ENCODE peak calls at places on chromosomes 16 and 17, in five cellular contexts. J, F, S, G and W are unnamed samples. For H3K4me1, the result is how much of the 10 kb centered on the place peaks cover.

GRCh38 chr17:80977172-80977571 is 14.5 kb upstream of the CHMP6 start:
- DNase-seq in J (no peak), F (no peak), S (no peak), G (no peak), W (no peak)

GRCh38 chr17:45123930-45124796 is 8.2 kb downstream of the PLCD3 start:
- DNase-seq in J (peak), F (no peak), S (no peak), G (peak), W (no peak)

GRCh38 chr16:2595376-2596200 is 57.8 kb downstream of the PDPK1 start:
- DNase-seq in J (no peak), F (no peak), S (no peak), G (peak), W (no peak)

GRCh38 chr17:51739245-51739886 is 419.1 kb downstream of the CA10 start:
- DNase-seq in J (no peak), F (no peak), S (no peak), G (peak), W (no peak)

GRCh38 chr16:84124529-84125073 is 7.9 kb upstream of the MBTPS1 start:
- DNase-seq in J (no peak), F (no peak), S (no peak), G (no peak), W (no peak)

GRCh38 chr17:65277576-65277975 is 140.4 kb downstream of the RGS9 start:
- DNase-seq in J (no peak), F (no peak), S (no peak), G (no peak), W (no peak)

GRCh38 chr16:6611535-6611934 is 721.1 kb upstream of the RBFOX1 start:
- DNase-seq in J (no peak), F (no peak), S (no peak), G (peak), W (no peak)

GRCh38 chr16:89048087-89048729 is 45.4 kb upstream of the ACSF3 start:
- DNase-seq in J (no peak), F (no peak), S (no peak), G (no peak), W (peak)

GRCh38 chr17:48139948-48140347 is 32.4 kb downstream of the SNX11 start:
- DNase-seq in J (peak), F (no peak), S (no peak), G (peak), W (no peak)

GRCh38 chr17:15900871-15901270 is 44.1 kb upstream of the ADORA2B start:
- DNase-seq in J (no peak), F (no peak), S (no peak), G (peak), W (no peak)

GRCh38 chr17:58202859-58203258 is 10.3 kb downstream of the EPX start:
- DNase-seq in J (no peak), F (no peak), S (no peak), G (no peak), W (no peak)

GRCh38 chr16:71573387-71574094 is 3.4 kb downstream of the TAT start:
- DNase-seq in J (no peak), F (no peak), S (no peak), G (no peak), W (no peak)

GRCh38 chr16:75565640-75566039 is 539 bp upstream of the GABARAPL2 start:
- DNase-seq in J (no peak), F (no peak), S (no peak), G (no peak), W (no peak)

GRCh38 chr16:87100306-87101058 is 216.7 kb downstream of the C16orf95 start:
- DNase-seq in J (no peak), F (no peak), S (no peak), G (peak), W (no peak)

GRCh38 chr16:71775949-71776348 is 32.7 kb downstream of the AP1G1 start:
- DNase-seq in J (no peak), F (no peak), S (no peak), G (no peak), W (no peak)

GRCh38 chr17:76539631-76540271 is at the start of gene PRCD:
- DNase-seq in J (no peak), F (no peak), S (no peak), G (peak), W (no peak)
- H3K4me1 ChIP-seq in J (under half), F (under half), S (under half), G (under half), W (under half)

DNA sequence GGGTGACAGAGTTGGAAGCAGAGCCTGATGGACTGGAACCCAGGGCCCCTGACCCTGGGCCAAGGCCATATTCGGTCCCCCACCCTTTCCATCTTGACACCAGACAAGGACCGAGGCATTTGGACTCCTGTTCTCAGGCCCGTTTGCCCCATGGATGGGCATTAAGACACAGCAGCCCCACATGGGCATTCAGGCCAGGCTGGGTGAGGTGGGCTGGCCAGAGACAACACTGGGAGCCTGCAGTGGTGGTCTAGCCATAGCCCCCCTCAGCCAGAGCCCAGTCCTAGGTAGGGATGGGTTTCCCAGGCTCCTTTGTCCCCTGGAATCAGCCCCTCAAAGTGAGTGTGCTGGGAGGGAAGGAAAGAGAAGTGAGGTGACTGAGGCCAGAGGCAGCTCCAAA is 1.6 kb downstream of the PDK2 start:
- DNase-seq in J (no peak), F (no peak), S (no peak), G (no peak), W (no peak)
- H3K4me1 ChIP-seq in J (half or more), F (under half), S (under half), G (under half), W (under half)

GRCh38 chr17:82873521-82873920 is 33.7 kb upstream of the ZNF750 start:
- DNase-seq in J (no peak), F (no peak), S (no peak), G (no peak), W (no peak)

GRCh38 chr17:82874011-82874835 is 34.4 kb upstream of the ZNF750 start:
- DNase-seq in J (no peak), F (no peak), S (no peak), G (no peak), W (no peak)

GRCh38 chr17:82871776-82872561 is 32.1 kb upstream of the ZNF750 start:
- DNase-seq in J (no peak), F (no peak), S (no peak), G (no peak), W (no peak)

GRCh38 chr17:82871056-82871775 is 31.4 kb upstream of the ZNF750 start:
- DNase-seq in J (peak), F (no peak), S (no peak), G (no peak), W (no peak)

DNA sequence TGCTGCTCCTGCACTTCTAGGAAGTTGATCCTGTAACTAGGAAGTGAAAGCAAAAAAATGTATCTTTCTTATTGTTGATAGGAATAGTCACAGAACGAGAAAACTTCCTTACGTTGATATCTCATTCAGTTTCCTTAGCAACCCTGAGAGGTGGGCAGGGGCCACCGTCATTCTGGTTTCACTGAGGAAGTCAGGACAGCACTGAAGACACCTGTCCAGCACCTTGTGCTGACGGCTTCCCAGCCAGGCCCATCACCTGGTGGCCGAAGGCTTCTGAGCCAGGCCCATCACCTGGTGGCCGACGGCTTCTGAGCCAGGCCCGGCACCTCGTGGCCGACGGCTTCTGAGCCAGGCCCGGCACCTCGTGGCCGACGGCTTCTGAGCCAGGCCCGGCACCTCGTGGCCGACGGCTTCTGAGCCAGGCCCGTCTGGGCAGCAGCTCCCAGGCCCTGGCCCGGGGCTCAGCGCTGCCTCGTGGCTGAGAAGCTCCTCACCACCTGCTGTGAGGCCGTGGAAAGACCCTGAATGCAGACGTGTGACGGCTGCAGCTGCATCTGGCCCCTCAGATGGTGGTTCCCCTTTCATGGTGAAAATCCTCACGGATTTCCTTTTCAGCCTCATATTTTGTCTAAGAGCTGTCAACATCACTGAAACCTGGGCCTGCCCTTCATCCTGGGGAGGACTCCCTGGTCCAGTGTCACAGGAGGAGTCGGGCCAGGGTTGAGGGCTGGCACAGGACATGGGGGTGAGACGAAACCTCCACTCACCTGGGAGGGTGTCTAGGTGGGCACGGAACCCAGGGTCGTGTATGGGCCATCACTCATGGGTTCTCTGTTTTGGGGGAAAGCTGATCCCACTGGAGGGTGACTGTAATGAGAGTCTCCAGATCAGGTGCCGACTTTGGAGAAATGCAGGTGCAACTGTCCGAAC is 33.0 kb upstream of the ZNF750 start:
- DNase-seq in J (no peak), F (no peak), S (no peak), G (no peak), W (no peak)
- H3K4me1 ChIP-seq in J (under half), F (under half), S (under half), G (under half), W (under half)

DNA sequence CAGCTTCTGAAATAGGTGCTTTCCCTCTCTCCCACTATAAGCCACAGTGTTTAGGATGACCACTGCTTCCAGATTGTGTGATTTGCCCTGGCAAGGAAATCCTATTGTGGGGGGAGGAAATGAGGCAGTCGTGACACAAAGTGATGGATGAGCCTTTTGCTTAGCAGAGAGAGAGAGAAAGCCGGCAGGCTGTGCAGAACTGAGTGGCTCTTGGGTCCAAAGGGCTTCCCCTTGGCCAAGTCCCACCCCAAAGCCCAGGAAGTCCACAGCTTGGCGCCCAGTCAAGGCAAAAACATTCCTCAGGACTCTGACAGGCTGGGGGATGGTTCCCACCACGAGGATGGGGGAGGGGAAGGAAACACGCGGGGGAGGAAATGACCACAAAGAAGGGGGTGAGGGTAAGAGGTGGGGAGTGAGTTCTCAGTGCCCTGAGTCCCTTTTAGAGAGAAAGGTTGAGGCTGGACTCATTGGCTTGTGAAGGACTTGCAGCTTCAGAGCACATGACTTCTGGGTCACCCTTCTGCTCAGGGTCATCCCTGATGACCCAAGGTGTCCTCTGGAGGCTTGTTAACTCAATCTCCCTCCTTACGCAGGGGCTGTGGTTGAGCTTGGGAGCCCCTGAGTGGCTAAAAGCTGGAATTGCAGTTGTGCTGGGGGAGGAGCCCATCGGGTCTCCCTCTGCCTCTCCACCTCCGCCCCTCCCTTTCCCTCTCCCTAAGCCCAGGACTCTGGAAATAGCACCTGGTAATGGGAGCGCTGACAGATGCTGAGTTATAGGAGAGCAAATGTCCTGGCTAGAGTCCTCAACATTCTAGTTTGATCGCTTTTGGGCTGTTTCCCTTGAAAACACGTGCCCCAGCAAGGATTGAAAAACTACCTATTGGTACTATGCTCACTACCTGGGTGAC is 10.3 kb upstream of the MSL1 start:
- DNase-seq in J (peak), F (peak), S (peak), G (peak), W (peak)
- H3K4me1 ChIP-seq in J (half or more), F (half or more), S (half or more), G (under half), W (half or more)

GRCh38 chr16:8855051-8855786 is 13.6 kb downstream of the CARHSP1 start:
- DNase-seq in J (no peak), F (no peak), S (no peak), G (no peak), W (no peak)

GRCh38 chr16:8853611-8854010 is 15.2 kb downstream of the CARHSP1 start:
- DNase-seq in J (no peak), F (no peak), S (no peak), G (no peak), W (no peak)

GRCh38 chr16:8855972-8856371 is 12.8 kb downstream of the CARHSP1 start:
- DNase-seq in J (no peak), F (no peak), S (no peak), G (no peak), W (no peak)

GRCh38 chr16:8853150-8853549 is 15.7 kb downstream of the CARHSP1 start:
- DNase-seq in J (no peak), F (no peak), S (no peak), G (no peak), W (no peak)

GRCh38 chr16:8854298-8854948 is 14.4 kb downstream of the CARHSP1 start:
- DNase-seq in J (no peak), F (no peak), S (no peak), G (no peak), W (no peak)
- H3K4me1 ChIP-seq in J (under half), F (under half), S (under half), G (under half), W (under half)